ENCODE peak calls at places on chromosome 16, in five cellular contexts. One of them, this sample, is unnamed.

GRCh38 chr16:52869243-52869642 is 183.5 kb downstream of the CHD9NB start:
- DNase-seq in mucosa of descending colon: no peak
- DNase-seq in nephron progenitor cell: no peak
- DNase-seq in coronary artery: no peak
- DNase-seq in AG09319: no peak
- DNase-seq in this sample: no peak

GRCh38 chr16:57601801-57602478 is 26.5 kb upstream of the ADGRG1 start:
- DNase-seq in mucosa of descending colon: no peak
- DNase-seq in nephron progenitor cell: no peak
- DNase-seq in coronary artery: peak
- DNase-seq in AG09319: no peak
- DNase-seq in this sample: peak

GRCh38 chr16:35639233-35640205 is 2180.1 kb downstream of the TP53TG3F start:
- DNase-seq in mucosa of descending colon: no peak
- DNase-seq in nephron progenitor cell: no peak
- DNase-seq in coronary artery: peak
- DNase-seq in AG09319: no peak
- DNase-seq in this sample: no peak

GRCh38 chr16:28491080-28491969 is 549 bp downstream of the CLN3 start:
- DNase-seq in mucosa of descending colon: peak
- DNase-seq in nephron progenitor cell: peak
- DNase-seq in coronary artery: no peak
- DNase-seq in AG09319: no peak
- DNase-seq in this sample: no peak

GRCh38 chr16:11972128-11972527 is 4.4 kb upstream of the SNX29 start:
- DNase-seq in mucosa of descending colon: no peak
- DNase-seq in nephron progenitor cell: no peak
- DNase-seq in coronary artery: no peak
- DNase-seq in AG09319: no peak
- DNase-seq in this sample: no peak

GRCh38 chr16:86665319-86665675 is 86.9 kb downstream of the FOXL1 start:
- DNase-seq in mucosa of descending colon: no peak
- DNase-seq in nephron progenitor cell: no peak
- DNase-seq in coronary artery: no peak
- DNase-seq in AG09319: no peak
- DNase-seq in this sample: no peak

GRCh38 chr16:15811778-15812750 is 44.8 kb downstream of the MYH11 start:
- DNase-seq in mucosa of descending colon: no peak
- DNase-seq in nephron progenitor cell: no peak
- DNase-seq in coronary artery: peak
- DNase-seq in AG09319: peak
- DNase-seq in this sample: no peak

GRCh38 chr16:25177831-25178688 is 38.7 kb upstream of the AQP8 start:
- DNase-seq in mucosa of descending colon: peak
- DNase-seq in nephron progenitor cell: no peak
- DNase-seq in coronary artery: no peak
- DNase-seq in AG09319: no peak
- DNase-seq in this sample: no peak

GRCh38 chr16:54843424-54843750 is 87.3 kb upstream of the IRX5 start:
- DNase-seq in mucosa of descending colon: no peak
- DNase-seq in nephron progenitor cell: no peak
- DNase-seq in coronary artery: no peak
- DNase-seq in AG09319: no peak
- DNase-seq in this sample: no peak

GRCh38 chr16:14241631-14242030 is 170.5 kb downstream of the MRTFB start:
- DNase-seq in mucosa of descending colon: no peak
- DNase-seq in nephron progenitor cell: no peak
- DNase-seq in coronary artery: no peak
- DNase-seq in AG09319: no peak
- DNase-seq in this sample: no peak

GRCh38 chr16:12470311-12471229 is 333.1 kb downstream of the CPPED1 start:
- DNase-seq in mucosa of descending colon: no peak
- DNase-seq in nephron progenitor cell: no peak
- DNase-seq in coronary artery: no peak
- DNase-seq in AG09319: no peak
- DNase-seq in this sample: no peak

GRCh38 chr16:1296688-1297412 is 12.6 kb upstream of the UBE2I start:
- DNase-seq in mucosa of descending colon: no peak
- DNase-seq in nephron progenitor cell: no peak
- DNase-seq in coronary artery: no peak
- DNase-seq in AG09319: no peak
- DNase-seq in this sample: no peak

GRCh38 chr16:11135167-11135973 is 120.6 kb downstream of the SOCS1 start:
- DNase-seq in mucosa of descending colon: no peak
- DNase-seq in nephron progenitor cell: no peak
- DNase-seq in coronary artery: no peak
- DNase-seq in AG09319: peak
- DNase-seq in this sample: no peak

GRCh38 chr16:31421587-31421986 is 6.6 kb downstream of the COX6A2 start:
- DNase-seq in mucosa of descending colon: no peak
- DNase-seq in nephron progenitor cell: no peak
- DNase-seq in coronary artery: no peak
- DNase-seq in AG09319: no peak
- DNase-seq in this sample: no peak

GRCh38 chr16:495127-495748 is 32.3 kb upstream of the CAPN15 start:
- DNase-seq in mucosa of descending colon: peak
- DNase-seq in nephron progenitor cell: no peak
- DNase-seq in coronary artery: no peak
- DNase-seq in AG09319: no peak
- DNase-seq in this sample: no peak

GRCh38 chr16:19203374-19203966 is 35.4 kb downstream of the SYT17 start:
- DNase-seq in mucosa of descending colon: no peak
- DNase-seq in nephron progenitor cell: no peak
- DNase-seq in coronary artery: no peak
- DNase-seq in AG09319: no peak
- DNase-seq in this sample: no peak

GRCh38 chr16:88062341-88062861 is 111.2 kb downstream of the BANP start:
- DNase-seq in mucosa of descending colon: no peak
- DNase-seq in nephron progenitor cell: peak
- DNase-seq in coronary artery: peak
- DNase-seq in AG09319: peak
- DNase-seq in this sample: no peak
- TF ChIP-seq CTCF in mucosa of descending colon: no peak
- TF ChIP-seq CTCF in nephron progenitor cell: no peak
- TF ChIP-seq CTCF in coronary artery: no peak
- TF ChIP-seq CTCF in AG09319: no peak
- TF ChIP-seq CTCF in this sample: no peak

DNA sequence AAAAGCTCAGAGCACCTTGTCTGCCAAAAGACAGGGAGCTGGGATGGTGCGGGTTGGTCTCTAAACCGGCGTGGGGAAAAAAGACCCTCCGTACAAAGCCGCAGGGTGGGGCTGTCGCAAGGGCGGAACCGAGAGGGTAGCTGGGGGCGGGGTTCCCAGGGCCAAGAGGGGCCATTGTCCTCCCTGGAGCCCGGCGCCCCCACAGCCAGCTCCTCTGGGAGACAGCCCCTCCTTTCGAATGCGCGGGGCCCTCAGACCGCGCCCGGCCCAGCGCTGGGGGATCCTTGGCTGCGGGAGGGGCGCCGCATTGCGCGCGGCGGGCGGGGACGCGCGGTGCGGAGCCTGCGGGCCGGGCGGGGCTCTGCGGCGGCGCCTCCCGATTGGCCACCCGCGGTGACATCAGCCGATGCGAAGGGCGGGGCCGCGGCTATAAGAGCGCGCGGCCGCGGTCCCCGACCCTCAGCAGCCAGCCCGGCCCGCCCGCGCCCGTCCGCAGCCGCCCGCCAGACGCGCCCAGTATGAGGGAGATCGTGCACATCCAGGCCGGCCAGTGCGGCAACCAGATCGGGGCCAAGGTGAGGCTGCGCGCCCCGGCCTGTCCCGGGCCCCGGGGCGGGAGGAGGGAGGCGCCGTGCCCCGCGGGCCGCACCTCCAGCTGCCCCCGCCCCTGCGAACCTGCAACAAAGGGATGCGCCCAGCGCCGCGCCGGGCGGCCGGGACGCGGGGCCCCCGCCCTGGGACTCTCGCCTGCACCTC is at the start of gene TUBB3:
- DNase-seq in mucosa of descending colon: peak
- DNase-seq in nephron progenitor cell: peak
- DNase-seq in coronary artery: no peak
- DNase-seq in AG09319: peak
- DNase-seq in this sample: peak
- TF ChIP-seq CTCF in mucosa of descending colon: no peak
- TF ChIP-seq CTCF in nephron progenitor cell: no peak
- TF ChIP-seq CTCF in coronary artery: no peak
- TF ChIP-seq CTCF in AG09319: no peak
- TF ChIP-seq CTCF in this sample: no peak

DNA sequence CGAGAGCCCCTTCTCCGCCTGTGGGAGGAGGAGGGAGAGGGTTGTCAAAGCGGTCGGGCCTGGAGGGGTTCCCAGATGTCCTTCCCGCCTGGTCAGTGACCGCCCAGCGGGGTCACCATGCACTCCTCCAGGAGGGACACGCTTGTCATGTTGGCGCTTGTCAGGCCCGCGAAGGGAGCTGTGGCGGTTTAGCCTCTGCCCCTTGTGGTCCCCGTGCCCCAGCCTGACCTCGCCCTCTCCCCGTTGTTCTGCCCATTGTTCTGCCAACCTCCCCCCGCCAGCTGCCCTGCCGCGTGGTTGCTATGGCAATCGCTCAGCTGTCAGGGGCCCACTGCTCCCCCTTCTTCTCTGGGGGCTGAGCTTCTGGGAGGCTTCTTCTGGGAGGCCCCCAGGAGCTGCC is 146.3 kb upstream of the CIBAR2 start:
- DNase-seq in mucosa of descending colon: no peak
- DNase-seq in nephron progenitor cell: peak
- DNase-seq in coronary artery: no peak
- DNase-seq in AG09319: no peak
- DNase-seq in this sample: no peak
- TF ChIP-seq CTCF in mucosa of descending colon: no peak
- TF ChIP-seq CTCF in nephron progenitor cell: no peak
- TF ChIP-seq CTCF in coronary artery: no peak
- TF ChIP-seq CTCF in AG09319: no peak
- TF ChIP-seq CTCF in this sample: no peak

GRCh38 chr16:75096730-75097129 is 19.9 kb downstream of the LDHD start:
- DNase-seq in mucosa of descending colon: peak
- DNase-seq in nephron progenitor cell: no peak
- DNase-seq in coronary artery: no peak
- DNase-seq in AG09319: no peak
- DNase-seq in this sample: peak
- TF ChIP-seq CTCF in mucosa of descending colon: no peak
- TF ChIP-seq CTCF in nephron progenitor cell: peak
- TF ChIP-seq CTCF in coronary artery: no peak
- TF ChIP-seq CTCF in AG09319: peak
- TF ChIP-seq CTCF in this sample: peak

DNA sequence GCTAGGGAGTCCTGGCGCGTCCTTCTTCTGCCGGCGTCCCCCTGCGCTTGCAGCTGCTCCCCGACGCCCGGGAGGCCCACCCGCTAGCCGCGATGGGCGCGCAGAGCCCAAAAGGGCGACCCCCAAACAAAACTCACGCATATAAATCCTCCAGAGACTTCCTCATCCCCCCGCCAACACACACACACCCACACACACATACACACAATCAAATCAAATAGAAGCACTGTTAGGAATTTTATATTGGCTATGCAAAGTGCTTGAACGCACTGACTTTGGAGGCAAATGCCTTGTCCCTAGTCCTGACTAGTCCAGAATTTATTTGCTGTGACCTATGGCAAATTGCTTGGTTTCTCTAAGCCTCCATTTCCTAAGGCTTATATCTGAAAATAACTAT is 23.8 kb upstream of the CRYM start:
- DNase-seq in mucosa of descending colon: no peak
- DNase-seq in nephron progenitor cell: no peak
- DNase-seq in coronary artery: no peak
- DNase-seq in AG09319: no peak
- DNase-seq in this sample: no peak
- TF ChIP-seq CTCF in mucosa of descending colon: no peak
- TF ChIP-seq CTCF in nephron progenitor cell: no peak
- TF ChIP-seq CTCF in coronary artery: no peak
- TF ChIP-seq CTCF in AG09319: no peak
- TF ChIP-seq CTCF in this sample: no peak